ENCODE peak calls at places on chromosomes 11 and 22, in eight cellular contexts. One of them, this sample, is unnamed.

GRCh38 chr22:23495614-23496444 is 84.3 kb downstream of the IGLL1 start:
- DNase-seq in HCT116: no peak
- DNase-seq in transverse colon: no peak
- DNase-seq in A549: no peak
- DNase-seq in ovary: no peak
- DNase-seq in esophagus squamous epithelium: no peak
- DNase-seq in tibial nerve: no peak
- DNase-seq in stomach: no peak
- DNase-seq in this sample: no peak

GRCh38 chr11:128804481-128804880 is 62.6 kb downstream of the KCNJ1 start:
- DNase-seq in transverse colon: no peak
- DNase-seq in tibial nerve: no peak
- DNase-seq in esophagus squamous epithelium: no peak
- DNase-seq in stomach: no peak
- DNase-seq in ovary: no peak
- DNase-seq in A549: no peak
- DNase-seq in HCT116: no peak
- DNase-seq in this sample: no peak

GRCh38 chr11:63919267-63920125 is 2.5 kb upstream of the RCOR2 start:
- DNase-seq in stomach: peak; percentile 51
- DNase-seq in HCT116: no peak
- DNase-seq in ovary: peak; percentile 49
- DNase-seq in tibial nerve: no peak
- DNase-seq in transverse colon: peak; percentile 50
- DNase-seq in A549: no peak
- DNase-seq in esophagus squamous epithelium: no peak
- DNase-seq in this sample: no peak

GRCh38 chr22:32562396-32562795 is 87.8 kb downstream of the FBXO7 start:
- DNase-seq in esophagus squamous epithelium: no peak
- DNase-seq in HCT116: no peak
- DNase-seq in A549: no peak
- DNase-seq in ovary: no peak
- DNase-seq in transverse colon: no peak
- DNase-seq in stomach: no peak
- DNase-seq in tibial nerve: no peak
- DNase-seq in this sample: no peak

GRCh38 chr11:20601221-20601914 is 2.0 kb downstream of the SLC6A5 start:
- DNase-seq in esophagus squamous epithelium: no peak
- DNase-seq in A549: no peak
- DNase-seq in transverse colon: no peak
- DNase-seq in tibial nerve: no peak
- DNase-seq in HCT116: no peak
- DNase-seq in stomach: no peak
- DNase-seq in ovary: no peak
- DNase-seq in this sample: no peak

GRCh38 chr11:134340354-134340964 is 8.7 kb downstream of the GLB1L2 start:
- DNase-seq in esophagus squamous epithelium: no peak
- DNase-seq in transverse colon: peak; percentile 66
- DNase-seq in ovary: no peak
- DNase-seq in tibial nerve: no peak
- DNase-seq in HCT116: no peak
- DNase-seq in A549: no peak
- DNase-seq in stomach: no peak
- DNase-seq in this sample: no peak

GRCh38 chr22:24459911-24460310 is 32.5 kb downstream of the ADORA2A start:
- DNase-seq in stomach: no peak
- DNase-seq in ovary: no peak
- DNase-seq in HCT116: no peak
- DNase-seq in tibial nerve: no peak
- DNase-seq in esophagus squamous epithelium: no peak
- DNase-seq in A549: no peak
- DNase-seq in transverse colon: no peak
- DNase-seq in this sample: no peak

GRCh38 chr11:12968101-12968500 is 41.0 kb upstream of the RASSF10 start:
- DNase-seq in tibial nerve: no peak
- DNase-seq in A549: no peak
- DNase-seq in stomach: no peak
- DNase-seq in esophagus squamous epithelium: no peak
- DNase-seq in transverse colon: no peak
- DNase-seq in ovary: no peak
- DNase-seq in HCT116: no peak
- DNase-seq in this sample: no peak

GRCh38 chr22:36641902-36642640 is 61.5 kb downstream of the CACNG2 start:
- DNase-seq in tibial nerve: no peak
- DNase-seq in transverse colon: no peak
- DNase-seq in stomach: no peak
- DNase-seq in A549: no peak
- DNase-seq in esophagus squamous epithelium: no peak
- DNase-seq in ovary: no peak
- DNase-seq in HCT116: no peak
- DNase-seq in this sample: no peak

DNA sequence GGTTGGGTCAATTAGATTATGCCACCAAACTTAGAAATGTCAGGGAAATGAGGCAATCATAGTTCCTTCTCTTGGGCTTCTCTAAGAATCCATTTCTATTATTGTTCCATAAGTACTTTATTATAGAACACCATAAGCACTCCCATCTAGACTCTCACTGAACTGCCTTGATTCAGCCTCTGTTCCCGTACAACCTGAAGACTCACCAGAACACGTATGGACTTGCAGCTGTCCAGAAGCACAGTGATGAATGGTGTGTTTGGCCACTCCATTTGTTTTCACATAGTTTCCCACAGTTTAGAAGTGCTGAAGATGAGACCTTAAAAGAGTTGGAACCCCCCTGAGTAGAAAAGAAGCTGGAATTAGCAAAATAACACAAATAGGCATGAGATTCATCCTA is 45.4 kb upstream of the OLFML1 start:
- DNase-seq in ovary: no peak
- DNase-seq in HCT116: no peak
- DNase-seq in transverse colon: no peak
- DNase-seq in A549: no peak
- DNase-seq in stomach: no peak
- DNase-seq in tibial nerve: no peak
- DNase-seq in esophagus squamous epithelium: no peak
- DNase-seq in this sample: no peak
- TF ChIP-seq POLR2A in ovary: no peak
- TF ChIP-seq POLR2A in HCT116: no peak
- TF ChIP-seq POLR2A in transverse colon: no peak
- TF ChIP-seq POLR2A in A549: no peak
- TF ChIP-seq POLR2A in stomach: no peak
- TF ChIP-seq POLR2A in tibial nerve: no peak
- TF ChIP-seq POLR2A in esophagus squamous epithelium: no peak
- TF ChIP-seq POLR2A in this sample: no peak

GRCh38 chr22:30304495-30305244 is 15.4 kb upstream of the CASTOR1 start:
- DNase-seq in tibial nerve: no peak
- DNase-seq in HCT116: no peak
- DNase-seq in esophagus squamous epithelium: no peak
- DNase-seq in ovary: no peak
- DNase-seq in A549: no peak
- DNase-seq in stomach: peak; percentile 79
- DNase-seq in transverse colon: peak; percentile 63
- DNase-seq in this sample: peak; percentile 81

GRCh38 chr22:30305906-30306628 is 16.8 kb upstream of the CASTOR1 start:
- DNase-seq in stomach: no peak
- DNase-seq in esophagus squamous epithelium: no peak
- DNase-seq in A549: no peak
- DNase-seq in tibial nerve: no peak
- DNase-seq in transverse colon: no peak
- DNase-seq in HCT116: no peak
- DNase-seq in ovary: no peak
- DNase-seq in this sample: no peak

GRCh38 chr22:30306629-30307016 is 17.3 kb upstream of the CASTOR1 start:
- DNase-seq in stomach: no peak
- DNase-seq in HCT116: no peak
- DNase-seq in ovary: no peak
- DNase-seq in tibial nerve: no peak
- DNase-seq in transverse colon: no peak
- DNase-seq in esophagus squamous epithelium: no peak
- DNase-seq in A549: no peak
- DNase-seq in this sample: no peak

GRCh38 chr22:30307026-30307574 is 17.8 kb upstream of the CASTOR1 start:
- DNase-seq in HCT116: no peak
- DNase-seq in ovary: no peak
- DNase-seq in stomach: no peak
- DNase-seq in esophagus squamous epithelium: no peak
- DNase-seq in A549: no peak
- DNase-seq in transverse colon: no peak
- DNase-seq in tibial nerve: no peak
- DNase-seq in this sample: no peak

GRCh38 chr22:30305519-30305905 is 16.2 kb upstream of the CASTOR1 start:
- DNase-seq in HCT116: no peak
- DNase-seq in tibial nerve: peak; percentile 64
- DNase-seq in A549: no peak
- DNase-seq in esophagus squamous epithelium: no peak
- DNase-seq in ovary: peak; percentile 43
- DNase-seq in stomach: peak; percentile 62
- DNase-seq in transverse colon: peak; percentile 76
- DNase-seq in this sample: peak; percentile 46
- TF ChIP-seq POLR2A in HCT116: no peak
- TF ChIP-seq POLR2A in tibial nerve: peak; percentile 35
- TF ChIP-seq POLR2A in A549: no peak
- TF ChIP-seq POLR2A in esophagus squamous epithelium: no peak
- TF ChIP-seq POLR2A in ovary: no peak
- TF ChIP-seq POLR2A in stomach: no peak
- TF ChIP-seq POLR2A in transverse colon: peak; percentile 62
- TF ChIP-seq POLR2A in this sample: no peak

DNA sequence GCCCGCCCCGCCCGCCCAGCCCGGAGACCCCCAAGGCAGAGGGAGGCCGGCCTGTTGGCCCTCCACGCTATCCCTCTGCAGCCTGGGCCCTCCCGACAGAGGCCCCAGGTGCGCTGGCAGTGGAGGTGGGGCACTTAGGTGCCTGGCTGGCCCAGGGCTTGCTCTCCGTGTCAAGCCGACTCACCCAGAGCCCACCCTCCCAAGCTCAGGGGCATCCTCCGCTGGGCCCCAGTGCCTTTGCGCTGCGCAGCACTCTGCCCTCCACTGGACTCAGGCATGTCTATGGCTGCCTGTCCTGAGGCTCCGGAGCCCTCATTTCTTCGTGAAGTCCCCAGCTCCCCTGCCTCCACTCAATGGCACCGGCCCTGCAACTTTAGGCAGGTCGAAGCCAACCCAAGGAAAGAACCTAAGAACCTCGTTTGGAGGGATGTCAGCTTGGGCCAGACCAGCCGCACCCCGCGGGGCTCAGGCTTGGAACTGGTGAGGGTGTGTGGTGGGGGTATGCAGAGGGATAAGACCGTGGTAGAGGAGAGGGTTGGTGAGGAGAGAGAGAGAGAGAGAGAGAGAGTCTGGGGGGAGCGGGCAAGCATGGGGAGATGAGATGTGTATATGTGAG is 6.1 kb downstream of the SMIM45 start:
- DNase-seq in A549: no peak
- DNase-seq in HCT116: no peak
- DNase-seq in ovary: no peak
- DNase-seq in esophagus squamous epithelium: no peak
- DNase-seq in stomach: no peak
- DNase-seq in transverse colon: no peak
- DNase-seq in tibial nerve: no peak
- DNase-seq in this sample: no peak
- TF ChIP-seq POLR2A in A549: no peak
- TF ChIP-seq POLR2A in HCT116: no peak
- TF ChIP-seq POLR2A in ovary: no peak
- TF ChIP-seq POLR2A in esophagus squamous epithelium: no peak
- TF ChIP-seq POLR2A in stomach: no peak
- TF ChIP-seq POLR2A in transverse colon: no peak
- TF ChIP-seq POLR2A in tibial nerve: no peak
- TF ChIP-seq POLR2A in this sample: no peak

DNA sequence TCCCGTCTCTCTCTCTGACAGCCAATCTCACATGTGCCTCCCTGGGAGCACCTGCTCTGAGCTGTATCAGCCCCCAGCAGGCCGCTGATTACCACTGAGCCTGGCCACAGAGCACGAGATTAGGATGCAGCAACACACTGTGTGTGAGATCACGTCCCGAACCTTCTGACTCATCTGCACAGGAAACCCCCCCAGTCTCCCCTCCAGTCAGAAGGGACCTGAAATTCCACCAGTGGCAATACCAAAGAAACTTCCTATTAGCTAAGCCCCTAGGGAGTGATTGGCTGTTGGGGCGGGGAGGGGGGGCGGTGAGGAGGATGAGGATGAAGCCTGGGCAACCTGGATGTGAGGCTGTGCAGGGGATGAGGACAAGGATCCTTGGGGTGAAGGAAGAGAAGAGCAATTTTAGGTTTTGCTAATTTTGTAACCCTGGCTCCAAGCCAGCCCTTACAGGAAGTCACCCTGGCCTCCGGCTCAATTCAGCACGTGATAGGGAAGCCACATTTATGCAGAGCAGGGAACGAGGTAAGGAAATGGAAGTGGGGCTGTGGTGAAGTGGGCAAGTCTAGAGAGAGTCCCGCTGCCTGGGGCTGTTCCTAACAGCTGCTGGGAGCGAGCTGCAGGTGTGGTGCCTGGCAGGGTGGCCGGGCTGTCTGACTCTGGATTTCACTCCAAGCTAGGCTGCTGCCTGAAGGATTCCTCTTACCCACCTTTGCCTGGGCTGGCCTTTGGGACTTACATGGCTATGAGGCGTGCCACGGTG is 1.9 kb downstream of the SLC43A3 start:
- DNase-seq in transverse colon: peak; percentile 66
- DNase-seq in A549: no peak
- DNase-seq in tibial nerve: peak; percentile 53
- DNase-seq in stomach: peak; percentile 56
- DNase-seq in HCT116: no peak
- DNase-seq in ovary: peak; percentile 63
- DNase-seq in esophagus squamous epithelium: no peak
- DNase-seq in this sample: peak; percentile 56
- TF ChIP-seq POLR2A in transverse colon: no peak
- TF ChIP-seq POLR2A in A549: no peak
- TF ChIP-seq POLR2A in tibial nerve: no peak
- TF ChIP-seq POLR2A in stomach: no peak
- TF ChIP-seq POLR2A in HCT116: no peak
- TF ChIP-seq POLR2A in ovary: no peak
- TF ChIP-seq POLR2A in esophagus squamous epithelium: no peak
- TF ChIP-seq POLR2A in this sample: peak; percentile 15